ENCODE peak calls at places on chromosomes 6 and 20, in ten cellular contexts. W, F, P, M, E, Z, D, G, Y and R are unnamed samples. For H3K9me3, the result is how much of the 10 kb centered on the place peaks cover.

GRCh38 chr6:36120979-36121706 is 9.2 kb upstream of the MAPK13 start:
- DNase-seq in E (peak), P (peak), D (peak), M (peak), F (peak), Z (peak), G (peak), Y (peak), W (peak), R (peak)

GRCh38 chr6:31308050-31308844 is 36.4 kb upstream of the HLA-C start:
- DNase-seq in Z (peak), M (peak), F (no peak), G (no peak), P (peak), D (peak), Y (no peak), E (peak), W (peak), R (peak)

GRCh38 chr20:1979116-1979778 is 14.6 kb downstream of the PDYN start:
- DNase-seq in Z (no peak), Y (peak), D (no peak), P (no peak), W (no peak), M (no peak), E (no peak), F (no peak), G (no peak), R (no peak)

GRCh38 chr20:9179193-9179802 is 110.4 kb downstream of the PLCB4 start:
- DNase-seq in Y (peak), F (no peak), M (no peak), W (no peak), D (no peak), Z (no peak), P (no peak), G (no peak), E (no peak), R (no peak)

GRCh38 chr6:146028250-146028789 is 542 bp upstream of the GRM1 start:
- DNase-seq in Z (peak), W (peak), P (peak), G (peak), Y (peak), D (peak), M (peak), F (peak), E (peak), R (peak)

GRCh38 chr6:153210083-153210482 is 79.0 kb upstream of the RGS17 start:
- DNase-seq in Y (peak), F (no peak), E (no peak), Z (no peak), W (no peak), D (no peak), P (no peak), G (no peak), M (no peak), R (no peak)

GRCh38 chr20:10170261-10170660 is 48.4 kb upstream of the SNAP25 start:
- DNase-seq in M (no peak), P (no peak), W (no peak), E (no peak), Z (no peak), Y (no peak), F (no peak), G (no peak), D (no peak), R (no peak)

GRCh38 chr6:2237001-2237400 is 8.4 kb downstream of the GMDS start:
- DNase-seq in Z (no peak), G (no peak), Y (peak), M (no peak), E (no peak), F (no peak), D (no peak), P (no peak), W (no peak), R (no peak)

GRCh38 chr20:63421094-63421692 is 51.3 kb downstream of the KCNQ2 start:
- DNase-seq in M (no peak), Z (no peak), E (no peak), F (no peak), D (no peak), W (no peak), Y (no peak), G (no peak), P (no peak), R (no peak)

GRCh38 chr20:53984781-53985518 is 85.4 kb downstream of the BCAS1 start:
- DNase-seq in Y (no peak), F (no peak), Z (no peak), D (no peak), P (no peak), M (no peak), W (no peak), E (no peak), G (no peak), R (no peak)

GRCh38 chr6:163369628-163370365 is 44.7 kb upstream of the QKI start:
- DNase-seq in F (no peak), Y (no peak), D (no peak), W (no peak), Z (no peak), P (no peak), E (no peak), G (no peak), M (no peak), R (no peak)

GRCh38 chr20:38973546-38974120 is 11.5 kb downstream of the DHX35 start:
- DNase-seq in G (no peak), P (no peak), M (no peak), E (no peak), F (no peak), D (no peak), W (peak), Z (no peak), Y (peak), R (peak)

GRCh38 chr20:62287129-62287528 is 15.7 kb upstream of the ADRM1 start:
- DNase-seq in P (no peak), F (no peak), G (no peak), Z (no peak), E (no peak), M (no peak), W (no peak), Y (no peak), D (no peak), R (no peak)

GRCh38 chr6:53119772-53120409 is 28.8 kb downstream of the GCM1 start:
- DNase-seq in D (peak), M (no peak), Z (peak), F (no peak), Y (peak), P (peak), G (no peak), E (no peak), W (peak), R (no peak)

GRCh38 chr6:32181890-32182529 is 2.0 kb downstream of the AGER start:
- DNase-seq in P (no peak), G (no peak), Y (no peak), M (no peak), F (no peak), E (no peak), D (no peak), W (no peak), Z (no peak), R (no peak)

GRCh38 chr6:38524436-38525145 is 115.1 kb downstream of the BTBD9 start:
- DNase-seq in W (no peak), D (no peak), M (no peak), F (no peak), G (no peak), Y (no peak), P (no peak), Z (no peak), E (no peak), R (no peak)

GRCh38 chr6:142926494-142927273 is 18.3 kb downstream of the HIVEP2 start:
- DNase-seq in Z (peak), Y (peak), D (peak), E (peak), W (peak), G (peak), F (peak), P (peak), M (peak), R (peak)

GRCh38 chr20:15100506-15101160 is 763.2 kb upstream of the FLRT3 start:
- DNase-seq in F (no peak), E (no peak), Y (no peak), G (no peak), W (no peak), P (no peak), Z (no peak), D (no peak), M (no peak), R (no peak)

GRCh38 chr6:166382500-166382932 is 224 bp downstream of the MPC1 start:
- DNase-seq in Y (no peak), G (peak), E (no peak), Z (peak), P (no peak), F (no peak), D (no peak), M (no peak), W (no peak), R (no peak)

GRCh38 chr6:43724354-43724753 is 36.8 kb upstream of the MRPS18A start:
- DNase-seq in Y (no peak), M (no peak), D (no peak), E (no peak), W (no peak), Z (no peak), G (no peak), P (no peak), F (no peak), R (no peak)

GRCh38 chr6:10014561-10014960 is 400.3 kb downstream of the TFAP2A start:
- DNase-seq in E (no peak), G (no peak), M (no peak), Y (no peak), P (no peak), Z (no peak), D (peak), F (no peak), W (no peak), R (no peak)

GRCh38 chr6:14876778-14877613 is 368.9 kb upstream of the JARID2 start:
- DNase-seq in E (no peak), Y (peak), D (no peak), W (no peak), F (no peak), M (no peak), G (no peak), P (no peak), Z (no peak), R (peak)

GRCh38 chr20:25389381-25389857 is 1.2 kb downstream of the ABHD12 start:
- DNase-seq in G (no peak), D (peak), Z (peak), M (no peak), Y (peak), F (no peak), E (no peak), W (no peak), P (peak), R (no peak)

GRCh38 chr6:42979523-42980177 is 669 bp upstream of the PEX6 start:
- DNase-seq in F (no peak), W (no peak), D (peak), Z (peak), Y (no peak), P (no peak), M (no peak), E (no peak), G (no peak), R (no peak)

GRCh38 chr6:26224940-26225847 is 138.0 kb downstream of the HFE start:
- DNase-seq in M (no peak), F (no peak), Y (peak), G (no peak), E (no peak), W (no peak), P (no peak), Z (no peak), D (peak), R (no peak)

GRCh38 chr6:164207024-164207423 is 792.5 kb downstream of the QKI start:
- DNase-seq in F (no peak), Z (no peak), Y (no peak), E (no peak), M (no peak), P (no peak), W (no peak), G (no peak), D (no peak), R (no peak)

GRCh38 chr6:56899311-56899710 is 55.6 kb upstream of the BEND6 start:
- DNase-seq in E (no peak), Y (peak), M (no peak), D (no peak), P (no peak), W (no peak), G (no peak), Z (peak), F (no peak), R (no peak)

GRCh38 chr6:138545621-138545980 is 46.3 kb upstream of the NHSL1 start:
- DNase-seq in Z (peak), E (peak), M (peak), Y (peak), D (peak), W (peak), P (peak), F (peak), G (peak), R (peak)

GRCh38 chr6:25180630-25181375 is 98.4 kb upstream of the CARMIL1 start:
- DNase-seq in D (no peak), M (no peak), Y (no peak), E (no peak), P (no peak), F (no peak), Z (no peak), G (no peak), W (no peak), R (no peak)

GRCh38 chr6:35926509-35927215 is 5.8 kb upstream of the SRPK1 start:
- DNase-seq in W (no peak), G (no peak), M (no peak), F (no peak), E (no peak), P (no peak), Z (no peak), D (no peak), Y (no peak), R (no peak)

GRCh38 chr6:113777601-113778000 is 79.5 kb upstream of the MARCKS start:
- DNase-seq in Z (no peak), M (no peak), G (no peak), F (no peak), Y (no peak), P (peak), W (no peak), D (no peak), E (no peak), R (no peak)

GRCh38 chr6:17035257-17035757 is 66.5 kb upstream of the STMND1 start:
- DNase-seq in D (peak), Y (no peak), Z (peak), P (peak), M (no peak), G (no peak), E (no peak), W (no peak), F (no peak), R (no peak)

GRCh38 chr6:2666906-2667575 is 83.7 kb downstream of the MYLK4 start:
- DNase-seq in F (no peak), D (no peak), M (no peak), G (no peak), E (no peak), Y (no peak), Z (no peak), P (peak), W (no peak), R (no peak)

GRCh38 chr6:71294121-71294523 is 5.5 kb downstream of the OGFRL1 start:
- DNase-seq in F (peak), D (no peak), G (no peak), E (no peak), W (no peak), Z (no peak), Y (peak), M (no peak), P (no peak), R (no peak)

GRCh38 chr6:82951389-82951788 is 114.3 kb downstream of the UBE3D start:
- DNase-seq in Z (no peak), G (no peak), W (no peak), D (no peak), Y (no peak), E (no peak), P (no peak), F (no peak), M (no peak), R (no peak)

GRCh38 chr6:13633343-13633742 is 18.2 kb downstream of the NOL7 start:
- DNase-seq in Y (no peak), D (no peak), W (no peak), E (no peak), Z (no peak), G (no peak), M (no peak), F (no peak), P (no peak), R (no peak)

GRCh38 chr6:99334526-99335127 is 14.8 kb downstream of the FAXC start:
- DNase-seq in Y (peak), G (no peak), W (no peak), F (no peak), Z (peak), E (no peak), P (peak), D (peak), M (no peak), R (no peak)

GRCh38 chr6:37624606-37625574 is 72.8 kb downstream of the MDGA1 start:
- DNase-seq in P (peak), W (peak), Z (peak), M (peak), D (no peak), G (peak), F (peak), E (peak), Y (peak), R (peak)

GRCh38 chr6:90403489-90404381 is 107.1 kb upstream of the BACH2 start:
- DNase-seq in E (no peak), M (no peak), P (no peak), W (no peak), G (no peak), Y (peak), F (no peak), Z (no peak), D (peak), R (peak)

GRCh38 chr20:60516442-60516841 is 558.2 kb downstream of the CDH26 start:
- DNase-seq in Z (no peak), M (no peak), E (no peak), D (no peak), Y (no peak), W (no peak), F (no peak), P (no peak), G (no peak), R (no peak)

GRCh38 chr20:60510356-60510755 is 552.1 kb downstream of the CDH26 start:
- DNase-seq in F (no peak), D (no peak), G (no peak), P (no peak), W (no peak), Y (no peak), E (no peak), M (no peak), Z (no peak), R (no peak)

GRCh38 chr20:60507087-60507684 is 549.0 kb downstream of the CDH26 start:
- DNase-seq in W (no peak), Y (no peak), D (no peak), P (no peak), G (no peak), M (no peak), E (no peak), Z (no peak), F (no peak), R (no peak)

DNA sequence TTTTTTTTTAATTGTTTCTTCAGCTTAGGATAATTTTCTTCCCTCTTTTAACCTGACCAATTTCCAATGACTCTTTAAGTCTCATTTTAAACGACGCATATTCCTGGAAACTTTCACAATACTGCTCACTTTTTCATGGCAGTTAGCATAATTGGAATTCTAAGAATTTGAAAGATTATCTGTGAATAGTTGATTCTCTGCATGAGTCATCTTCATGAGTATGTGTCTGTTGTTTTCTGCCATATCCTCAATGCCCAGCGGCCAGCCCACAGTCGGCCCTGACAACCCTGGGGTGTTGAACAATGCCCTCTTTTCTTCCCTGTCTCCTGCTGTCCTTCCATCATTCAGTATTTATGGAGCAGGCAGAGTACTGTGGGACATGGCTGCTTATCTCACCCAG is 554.2 kb downstream of the CDH26 start:
- DNase-seq in G (no peak), P (no peak), M (no peak), F (no peak), W (no peak), Y (peak), E (no peak), D (no peak), Z (no peak), R (no peak)
- H3K27ac ChIP-seq in G (no peak), P (no peak), M (no peak), F (no peak), W (no peak), Y (no peak), E (no peak), D (no peak), Z (no peak), R (no peak)

DNA sequence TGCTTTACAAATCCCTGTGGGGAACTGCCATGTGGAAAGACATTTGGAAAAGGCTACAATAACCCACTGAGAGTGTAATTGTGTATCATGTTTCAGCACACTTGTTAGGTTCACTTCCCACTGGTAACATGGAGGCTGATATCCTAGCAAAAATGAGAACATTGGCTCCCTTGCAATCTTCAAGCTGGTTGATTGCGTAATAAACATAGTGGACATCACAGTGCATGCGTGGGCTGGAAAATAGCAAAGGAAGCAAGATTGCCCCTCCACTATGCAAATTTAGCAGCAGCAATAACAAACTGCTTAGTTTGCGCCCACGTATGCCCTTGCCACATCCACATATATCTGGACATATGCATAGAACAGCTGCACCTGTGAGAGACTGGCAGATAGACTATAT is 410.2 kb downstream of the MEI4 start:
- DNase-seq in Y (no peak), M (no peak), G (no peak), Z (no peak), D (no peak), E (no peak), P (no peak), F (no peak), W (no peak), R (no peak)
- H3K9me3 ChIP-seq in Y (under half), M (under half), G (under half), Z (under half), D (under half), E (under half), P (under half), F (under half), W (under half), R (under half)

GRCh38 chr6:11634948-11635347 is 97.4 kb downstream of the TMEM170B start:
- DNase-seq in M (no peak), Y (no peak), D (no peak), W (no peak), G (no peak), Z (no peak), P (no peak), E (no peak), F (no peak), R (no peak)

GRCh38 chr6:11636121-11636520 is 98.6 kb downstream of the TMEM170B start:
- DNase-seq in W (peak), D (no peak), Z (no peak), Y (no peak), E (no peak), P (no peak), M (no peak), F (no peak), G (no peak), R (no peak)

GRCh38 chr6:11632795-11633511 is 95.4 kb downstream of the TMEM170B start:
- DNase-seq in Y (peak), M (no peak), W (no peak), E (no peak), F (no peak), D (peak), P (no peak), G (no peak), Z (no peak), R (no peak)

GRCh38 chr6:11634110-11634509 is 96.6 kb downstream of the TMEM170B start:
- DNase-seq in W (no peak), Z (no peak), M (no peak), E (no peak), G (no peak), D (no peak), Y (no peak), F (no peak), P (no peak), R (no peak)

GRCh38 chr6:11637266-11637665 is 99.7 kb downstream of the TMEM170B start:
- DNase-seq in Z (no peak), M (no peak), D (no peak), W (peak), G (no peak), P (no peak), F (no peak), E (no peak), Y (no peak), R (no peak)
- H3K27ac ChIP-seq in Z (no peak), M (no peak), D (no peak), W (peak), G (no peak), P (no peak), F (peak), E (no peak), Y (no peak), R (no peak)

GRCh38 chr20:58853466-58853865 is 950 bp downstream of the GNAS start:
- DNase-seq in P (no peak), F (no peak), Z (no peak), Y (no peak), M (no peak), E (no peak), G (no peak), D (no peak), W (no peak), R (no peak)
- H3K9me3 ChIP-seq in P (under half), F (under half), Z (under half), Y (under half), M (under half), E (under half), G (under half), D (under half), W (under half), R (under half)

GRCh38 chr6:100372326-100372725 is 92.4 kb downstream of the SIM1 start:
- DNase-seq in Z (no peak), G (no peak), D (no peak), M (no peak), W (no peak), P (no peak), Y (no peak), E (no peak), F (no peak), R (no peak)
- H3K27ac ChIP-seq in Z (no peak), G (no peak), D (no peak), M (no peak), W (no peak), P (no peak), Y (no peak), E (no peak), F (no peak), R (no peak)